ENCODE peak calls at places on chromosomes 7 and 10, in nine cellular contexts. One of them, this sample, is unnamed.

GRCh38 chr10:14185501-14186045 is 145.2 kb downstream of the FRMD4A start:
- DNase-seq in adrenal gland: no peak
- DNase-seq in IMR-90: peak; percentile 90
- DNase-seq in A549: no peak
- DNase-seq in uterus: no peak
- DNase-seq in K562: peak; percentile 85
- DNase-seq in body of pancreas: no peak
- DNase-seq in gastrocnemius medialis: no peak
- DNase-seq in transverse colon: no peak
- DNase-seq in this sample: no peak

GRCh38 chr7:24572421-24573007 is 738 bp upstream of the PALS2 start:
- DNase-seq in A549: peak; percentile 33
- DNase-seq in K562: peak; percentile 20
- DNase-seq in adrenal gland: peak; percentile 68
- DNase-seq in uterus: peak; percentile 41
- DNase-seq in transverse colon: peak; percentile 30
- DNase-seq in body of pancreas: peak; percentile 58
- DNase-seq in IMR-90: peak; percentile 32
- DNase-seq in gastrocnemius medialis: peak; percentile 35
- DNase-seq in this sample: peak; percentile 51

GRCh38 chr7:138889566-138889965 is 91.6 kb upstream of the ATP6V0A4 start:
- DNase-seq in transverse colon: no peak
- DNase-seq in gastrocnemius medialis: no peak
- DNase-seq in adrenal gland: no peak
- DNase-seq in A549: no peak
- DNase-seq in IMR-90: peak; percentile 52
- DNase-seq in body of pancreas: no peak
- DNase-seq in K562: no peak
- DNase-seq in uterus: no peak
- DNase-seq in this sample: no peak

GRCh38 chr10:1063232-1063862 is 7.2 kb downstream of the WDR37 start:
- DNase-seq in K562: no peak
- DNase-seq in body of pancreas: no peak
- DNase-seq in uterus: no peak
- DNase-seq in gastrocnemius medialis: no peak
- DNase-seq in IMR-90: no peak
- DNase-seq in adrenal gland: no peak
- DNase-seq in transverse colon: no peak
- DNase-seq in A549: no peak
- DNase-seq in this sample: no peak

GRCh38 chr7:30470783-30471182 is 7.8 kb downstream of the NOD1 start:
- DNase-seq in adrenal gland: peak; percentile 64
- DNase-seq in A549: no peak
- DNase-seq in K562: peak; percentile 55
- DNase-seq in body of pancreas: no peak
- DNase-seq in IMR-90: peak; percentile 88
- DNase-seq in uterus: peak; percentile 68
- DNase-seq in transverse colon: peak; percentile 53
- DNase-seq in gastrocnemius medialis: no peak
- DNase-seq in this sample: no peak

GRCh38 chr7:158569858-158570239 is 17.8 kb downstream of the PTPRN2 start:
- DNase-seq in gastrocnemius medialis: no peak
- DNase-seq in body of pancreas: no peak
- DNase-seq in uterus: no peak
- DNase-seq in adrenal gland: no peak
- DNase-seq in IMR-90: no peak
- DNase-seq in transverse colon: no peak
- DNase-seq in K562: no peak
- DNase-seq in A549: no peak
- DNase-seq in this sample: no peak

GRCh38 chr10:56622335-56622973 is 261.4 kb upstream of the ZWINT start:
- DNase-seq in adrenal gland: no peak
- DNase-seq in K562: no peak
- DNase-seq in uterus: no peak
- DNase-seq in body of pancreas: no peak
- DNase-seq in transverse colon: no peak
- DNase-seq in A549: no peak
- DNase-seq in IMR-90: no peak
- DNase-seq in gastrocnemius medialis: no peak
- DNase-seq in this sample: no peak

GRCh38 chr10:44818721-44819127 is 92.4 kb upstream of the TMEM72 start:
- DNase-seq in uterus: no peak
- DNase-seq in adrenal gland: no peak
- DNase-seq in gastrocnemius medialis: no peak
- DNase-seq in body of pancreas: no peak
- DNase-seq in transverse colon: no peak
- DNase-seq in IMR-90: peak; percentile 50
- DNase-seq in K562: no peak
- DNase-seq in A549: no peak
- DNase-seq in this sample: no peak

GRCh38 chr10:111435871-111436270 is 359.0 kb downstream of the ADRA2A start:
- DNase-seq in uterus: no peak
- DNase-seq in K562: no peak
- DNase-seq in body of pancreas: no peak
- DNase-seq in gastrocnemius medialis: no peak
- DNase-seq in IMR-90: no peak
- DNase-seq in transverse colon: no peak
- DNase-seq in adrenal gland: no peak
- DNase-seq in A549: no peak
- DNase-seq in this sample: no peak

GRCh38 chr10:129465796-129466702 is 992 bp upstream of the MGMT start:
- DNase-seq in uterus: no peak
- DNase-seq in adrenal gland: no peak
- DNase-seq in K562: no peak
- DNase-seq in A549: no peak
- DNase-seq in IMR-90: no peak
- DNase-seq in body of pancreas: no peak
- DNase-seq in transverse colon: peak; percentile 14
- DNase-seq in gastrocnemius medialis: no peak
- DNase-seq in this sample: no peak

GRCh38 chr7:115679976-115680375 is 350.6 kb downstream of the TFEC start:
- DNase-seq in body of pancreas: peak; percentile 37
- DNase-seq in K562: peak; percentile 2
- DNase-seq in transverse colon: peak; percentile 10
- DNase-seq in adrenal gland: peak; percentile 10
- DNase-seq in uterus: no peak
- DNase-seq in IMR-90: peak; percentile 59
- DNase-seq in A549: no peak
- DNase-seq in gastrocnemius medialis: no peak
- DNase-seq in this sample: no peak

GRCh38 chr7:95491634-95492314 is 6.0 kb downstream of the ASB4 start:
- DNase-seq in adrenal gland: peak; percentile 32
- DNase-seq in K562: peak; percentile 9
- DNase-seq in gastrocnemius medialis: no peak
- DNase-seq in uterus: no peak
- DNase-seq in IMR-90: no peak
- DNase-seq in A549: no peak
- DNase-seq in transverse colon: peak; percentile 9
- DNase-seq in body of pancreas: no peak
- DNase-seq in this sample: no peak

GRCh38 chr7:30764030-30764991 is 6.9 kb upstream of the MINDY4 start:
- DNase-seq in IMR-90: peak; percentile 34
- DNase-seq in body of pancreas: no peak
- DNase-seq in uterus: no peak
- DNase-seq in transverse colon: no peak
- DNase-seq in A549: no peak
- DNase-seq in gastrocnemius medialis: no peak
- DNase-seq in K562: no peak
- DNase-seq in adrenal gland: peak; percentile 52
- DNase-seq in this sample: no peak

DNA sequence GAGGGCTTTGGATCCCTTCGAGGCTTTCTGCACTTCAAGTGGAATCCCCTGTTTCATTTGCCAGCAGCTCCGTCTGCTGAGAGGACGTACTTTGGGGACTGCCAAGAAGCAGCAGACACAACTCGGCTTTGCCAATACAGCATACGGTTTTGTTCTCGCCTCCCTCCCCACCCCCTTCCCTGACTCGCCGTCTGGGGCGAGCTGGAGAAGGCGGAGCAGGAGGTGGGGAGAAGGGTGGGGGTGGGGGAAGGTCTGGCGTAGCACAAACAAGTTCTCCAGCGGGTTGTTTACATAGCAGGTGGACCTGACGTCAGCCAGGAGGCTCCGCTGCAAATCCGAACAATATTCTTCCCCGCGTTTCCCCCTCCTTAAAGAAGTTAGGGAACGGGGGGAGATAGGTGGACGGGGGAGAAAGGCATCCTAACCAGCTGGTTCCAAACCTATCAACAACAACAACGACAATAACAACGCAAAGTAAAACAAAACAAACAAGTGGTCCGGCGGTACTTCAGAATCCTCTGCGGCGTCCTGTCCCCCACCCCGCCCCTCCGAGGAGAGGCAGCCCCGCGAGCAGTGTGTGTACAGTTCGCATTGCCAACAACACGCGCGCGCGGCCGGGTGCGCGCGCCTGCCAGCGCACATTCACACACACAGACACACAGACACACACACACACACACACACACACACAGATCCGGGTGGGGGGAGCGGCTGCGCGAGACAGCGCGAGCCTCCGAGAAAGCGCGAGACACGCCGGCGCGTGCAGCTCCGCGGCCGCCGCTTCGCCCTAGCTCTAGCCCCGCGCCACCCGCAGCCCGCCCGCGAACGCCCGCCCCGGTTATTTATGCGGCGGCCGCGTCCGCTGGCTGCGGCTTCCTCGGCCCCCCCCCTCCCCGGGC is 167.0 kb upstream of the PPP1R3A start:
- DNase-seq in IMR-90: peak; percentile 61
- DNase-seq in body of pancreas: peak; percentile 94
- DNase-seq in A549: peak; percentile 25
- DNase-seq in uterus: peak; percentile 79
- DNase-seq in gastrocnemius medialis: peak; percentile 93
- DNase-seq in adrenal gland: peak; percentile 74
- DNase-seq in transverse colon: peak; percentile 90
- DNase-seq in K562: no peak
- DNase-seq in this sample: peak; percentile 87
- H3K27ac ChIP-seq in IMR-90: no peak overlapping the region
- H3K27ac ChIP-seq in body of pancreas: peak overlapping the region; percentile 97
- H3K27ac ChIP-seq in A549: no peak overlapping the region
- H3K27ac ChIP-seq in uterus: peak overlapping the region; percentile 90
- H3K27ac ChIP-seq in gastrocnemius medialis: peak overlapping the region; percentile 99
- H3K27ac ChIP-seq in adrenal gland: peak overlapping the region; percentile 82
- H3K27ac ChIP-seq in transverse colon: peak overlapping the region; percentile 95
- H3K27ac ChIP-seq in K562: no peak overlapping the region
- H3K27ac ChIP-seq in this sample: peak overlapping the region; percentile 97

GRCh38 chr10:73625884-73626753 is 15.2 kb downstream of the MYOZ1 start:
- DNase-seq in gastrocnemius medialis: peak; percentile 89
- DNase-seq in transverse colon: peak; percentile 97
- DNase-seq in adrenal gland: peak; percentile 96
- DNase-seq in IMR-90: peak; percentile 98
- DNase-seq in K562: peak; percentile 99
- DNase-seq in A549: peak; percentile 99
- DNase-seq in body of pancreas: peak; percentile 95
- DNase-seq in uterus: peak; percentile 91
- DNase-seq in this sample: peak; percentile 95
- TF ChIP-seq POLR2A in gastrocnemius medialis: peak; percentile 54
- TF ChIP-seq POLR2A in transverse colon: peak; percentile 64
- TF ChIP-seq POLR2A in adrenal gland: peak; percentile 72
- TF ChIP-seq POLR2A in IMR-90: peak; percentile 88
- TF ChIP-seq POLR2A in K562: peak; percentile 98
- TF ChIP-seq POLR2A in A549: peak; percentile 83
- TF ChIP-seq POLR2A in body of pancreas: peak; percentile 80
- TF ChIP-seq POLR2A in uterus: peak; percentile 52
- TF ChIP-seq POLR2A in this sample: peak; percentile 41

GRCh38 chr10:79153753-79154152 is 85.0 kb downstream of the ZMIZ1 start:
- DNase-seq in A549: no peak
- DNase-seq in body of pancreas: peak; percentile 56
- DNase-seq in IMR-90: no peak
- DNase-seq in K562: no peak
- DNase-seq in gastrocnemius medialis: peak; percentile 68
- DNase-seq in adrenal gland: peak; percentile 85
- DNase-seq in transverse colon: no peak
- DNase-seq in uterus: no peak
- DNase-seq in this sample: peak; percentile 75
- H3K27ac ChIP-seq in A549: peak overlapping the region; percentile 99
- H3K27ac ChIP-seq in body of pancreas: peak overlapping the region; percentile 77
- H3K27ac ChIP-seq in IMR-90: peak overlapping the region; percentile 94
- H3K27ac ChIP-seq in K562: no peak overlapping the region
- H3K27ac ChIP-seq in gastrocnemius medialis: peak overlapping the region; percentile 92
- H3K27ac ChIP-seq in adrenal gland: peak overlapping the region; percentile 87
- H3K27ac ChIP-seq in transverse colon: peak overlapping the region; percentile 85
- H3K27ac ChIP-seq in uterus: peak overlapping the region; percentile 94
- H3K27ac ChIP-seq in this sample: no peak overlapping the region

DNA sequence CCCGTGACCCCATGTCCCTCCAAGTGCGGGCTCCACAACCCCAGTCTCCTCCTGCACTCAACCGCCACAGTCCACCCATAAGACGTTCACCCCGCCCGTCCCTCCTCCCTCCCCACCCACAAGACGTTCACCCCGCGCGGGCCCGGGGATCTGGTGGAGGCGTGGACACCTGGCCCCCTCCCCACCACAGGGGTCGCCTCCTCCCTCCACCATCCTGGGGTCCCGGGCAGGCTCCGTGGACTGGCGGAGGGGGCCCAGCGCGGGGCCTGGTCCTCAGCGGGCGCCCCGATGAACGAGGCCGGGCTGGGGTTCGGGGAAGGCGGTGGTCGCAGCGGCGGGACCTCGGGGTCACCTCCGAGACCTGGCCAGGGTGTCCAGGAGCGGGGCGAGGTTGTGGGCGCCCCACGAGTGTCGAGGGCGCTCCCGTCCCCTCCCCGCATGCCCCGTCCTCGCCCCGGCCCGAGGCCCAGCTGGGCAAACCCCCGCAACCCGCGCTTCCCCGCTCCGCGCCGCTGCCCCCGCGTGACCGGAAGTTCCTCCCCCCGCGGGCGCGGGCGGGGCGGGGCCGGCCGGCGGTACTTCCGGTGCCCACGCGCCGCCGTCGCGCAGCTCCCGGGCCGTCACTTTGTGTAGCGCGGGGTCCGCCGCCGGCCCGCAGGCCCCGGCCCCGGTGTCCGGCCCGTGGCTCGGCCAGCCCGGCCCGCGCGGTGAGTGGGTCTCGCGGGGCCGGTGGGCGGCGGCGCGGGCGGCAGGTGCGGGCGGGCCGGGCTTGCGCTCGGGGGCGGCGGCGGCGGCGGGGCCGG is at the start of gene ZNF316:
- DNase-seq in uterus: peak; percentile 69
- DNase-seq in A549: peak; percentile 71
- DNase-seq in K562: peak; percentile 71
- DNase-seq in adrenal gland: peak; percentile 69
- DNase-seq in transverse colon: peak; percentile 64
- DNase-seq in gastrocnemius medialis: peak; percentile 27
- DNase-seq in IMR-90: peak; percentile 38
- DNase-seq in body of pancreas: peak; percentile 62
- DNase-seq in this sample: peak; percentile 78
- TF ChIP-seq POLR2A in uterus: peak; percentile 72
- TF ChIP-seq POLR2A in A549: peak; percentile 61
- TF ChIP-seq POLR2A in K562: peak; percentile 56
- TF ChIP-seq POLR2A in adrenal gland: peak; percentile 46
- TF ChIP-seq POLR2A in transverse colon: peak; percentile 31
- TF ChIP-seq POLR2A in gastrocnemius medialis: peak; percentile 70
- TF ChIP-seq POLR2A in IMR-90: no peak
- TF ChIP-seq POLR2A in body of pancreas: peak; percentile 59
- TF ChIP-seq POLR2A in this sample: peak; percentile 66